ENCODE peak calls at places on chromosomes 2 and 18, in five cellular contexts. A is H1, J is mesenchymal stem cell, I is H9, Q is IMR-90. G is an unnamed sample.

GRCh38 chr2:23683001-23683400 is 243.9 kb downstream of the ATAD2B start:
- DNase-seq in A (no peak), J (no peak), I (no peak), Q (no peak), G (no peak)

GRCh38 chr2:161146996-161147395 is 13.2 kb upstream of the TANK start:
- DNase-seq in A (no peak), J (no peak), I (no peak), Q (no peak), G (no peak)

GRCh38 chr2:173086518-173087213 is 11.0 kb downstream of the MAP3K20 start:
- DNase-seq in A (no peak), J (peak; percentile 49), I (no peak), Q (peak; percentile 54), G (no peak)

GRCh38 chr2:9946818-9947217 is 4.7 kb upstream of the GRHL1 start:
- DNase-seq in A (no peak), J (no peak), I (no peak), Q (no peak), G (no peak)

GRCh38 chr2:30798536-30798991 is 8.7 kb downstream of the CAPN13 start:
- DNase-seq in A (no peak), J (no peak), I (no peak), Q (no peak), G (no peak)

GRCh38 chr2:224836263-224836662 is 120.1 kb upstream of the CCDC195 start:
- DNase-seq in A (no peak), J (no peak), I (no peak), Q (peak; percentile 48), G (no peak)

GRCh38 chr18:68314403-68314802 is 400.5 kb downstream of the TMX3 start:
- DNase-seq in A (no peak), J (no peak), I (no peak), Q (peak; percentile 35), G (no peak)

GRCh38 chr2:107218208-107218607 is 332.2 kb upstream of the ST6GAL2 start:
- DNase-seq in A (no peak), J (no peak), I (no peak), Q (no peak), G (no peak)

GRCh38 chr2:224646242-224646846 is 61.2 kb upstream of the CUL3 start:
- DNase-seq in A (no peak), J (peak; percentile 27), I (peak; percentile 30), Q (peak; percentile 4), G (no peak)

GRCh38 chr2:240620859-240621258 is 4.4 kb upstream of the GPR35 start:
- DNase-seq in A (no peak), J (no peak), I (no peak), Q (no peak), G (no peak)

GRCh38 chr18:36247036-36247435 is 50.5 kb upstream of the FHOD3 start:
- DNase-seq in A (no peak), J (no peak), I (peak; percentile 67), Q (peak; percentile 4), G (no peak)

GRCh38 chr18:38751897-38752296 is 1186.3 kb upstream of the CELF4 start:
- DNase-seq in A (no peak), J (peak; percentile 8), I (no peak), Q (no peak), G (no peak)

GRCh38 chr2:63555931-63556330 is 32.3 kb downstream of the WDPCP start:
- DNase-seq in A (no peak), J (no peak), I (no peak), Q (no peak), G (no peak)

GRCh38 chr18:808086-808485 is 4.0 kb downstream of the YES1 start:
- DNase-seq in A (no peak), J (no peak), I (no peak), Q (peak; percentile 64), G (no peak)

GRCh38 chr2:27509326-27509725 is 12.7 kb downstream of the GCKR start:
- DNase-seq in A (no peak), J (no peak), I (no peak), Q (peak; percentile 62), G (no peak)

GRCh38 chr2:11678306-11678960 is 8.4 kb upstream of the NTSR2 start:
- DNase-seq in A (no peak), J (no peak), I (peak; percentile 29), Q (no peak), G (no peak)
- H3K23ac ChIP-seq in A (no peak overlapping the region), J (no peak overlapping the region), I (no peak overlapping the region), Q (no peak overlapping the region), G (no peak overlapping the region)

GRCh38 chr2:119366649-119367471 is at the start of the genes C2orf76 and DBI:
- DNase-seq in A (peak; percentile 94), J (peak; percentile 94), I (peak; percentile 97), Q (peak; percentile 93), G (peak; percentile 89)
- H3K14ac ChIP-seq in A (no peak within 1 kb of the TSS), J (peak within 1 kb of the TSS; percentile 63), I (peak within 1 kb of the TSS; percentile 79), Q (peak within 1 kb of the TSS; percentile 89), G (no peak within 1 kb of the TSS)

GRCh38 chr18:3741333-3741732 is 291.4 kb downstream of the TGIF1 start:
- DNase-seq in A (no peak), J (no peak), I (no peak), Q (no peak), G (no peak)
- H3K23ac ChIP-seq in A (no peak overlapping the region), J (no peak overlapping the region), I (no peak overlapping the region), Q (no peak overlapping the region), G (no peak overlapping the region)

DNA sequence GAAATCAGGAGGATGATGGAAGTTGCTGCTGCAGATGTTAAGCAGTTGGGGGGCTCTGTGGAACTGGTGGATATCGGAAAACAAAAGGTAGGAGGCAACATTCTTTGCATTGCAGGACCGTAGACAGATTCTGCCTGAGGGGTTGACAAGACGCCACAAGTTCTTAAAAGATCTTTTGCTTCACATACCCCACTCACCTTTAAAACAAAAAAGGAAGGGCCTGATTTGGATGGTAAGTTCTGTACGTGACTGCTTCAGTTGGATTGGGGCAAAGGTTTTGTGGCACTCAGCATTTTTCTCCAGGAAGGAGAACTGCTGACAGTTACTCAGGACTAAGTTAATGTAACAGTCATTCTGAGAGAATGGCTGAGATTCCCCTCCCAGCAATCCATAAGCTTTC is 5.2 kb downstream of the CNDP2 start:
- DNase-seq in A (no peak), J (no peak), I (no peak), Q (no peak), G (no peak)
- H3K14ac ChIP-seq in A (no peak overlapping the region), J (no peak overlapping the region), I (no peak overlapping the region), Q (no peak overlapping the region), G (no peak overlapping the region)

GRCh38 chr2:79275863-79276262 is 116.3 kb upstream of the REG3A start:
- DNase-seq in A (no peak), J (no peak), I (no peak), Q (no peak), G (no peak)

GRCh38 chr2:79272616-79273015 is 113.1 kb upstream of the REG3A start:
- DNase-seq in A (no peak), J (no peak), I (no peak), Q (no peak), G (no peak)

GRCh38 chr2:79275197-79275596 is 115.6 kb upstream of the REG3A start:
- DNase-seq in A (no peak), J (no peak), I (no peak), Q (no peak), G (no peak)

GRCh38 chr2:79271456-79271855 is 111.9 kb upstream of the REG3A start:
- DNase-seq in A (no peak), J (no peak), I (no peak), Q (no peak), G (no peak)
- H3K23ac ChIP-seq in A (no peak overlapping the region), J (no peak overlapping the region), I (no peak overlapping the region), Q (no peak overlapping the region), G (no peak overlapping the region)